ENCODE peak calls at places on chromosomes 13 and 19, in five cellular contexts. D is fibroblast of lung, P is spleen, J is mesenchymal stem cell, U is endodermal cell. F is an unnamed sample.

GRCh38 chr13:66660013-66660804 is 569.9 kb downstream of the PCDH9 start:
- DNase-seq in P (no peak), D (peak; percentile 80), U (no peak), J (peak; percentile 80), F (no peak)

GRCh38 chr19:51076602-51077213 is 6.0 kb downstream of the KLK14 start:
- DNase-seq in P (no peak), U (no peak), D (no peak), J (no peak), F (no peak)

GRCh38 chr13:73984949-73985691 is 149.1 kb downstream of the KLF12 start:
- DNase-seq in D (no peak), P (no peak), U (peak; percentile 56), J (no peak), F (peak; percentile 50)

GRCh38 chr19:900302-901111 is 7.2 kb downstream of the RNU6-9 start:
- DNase-seq in D (no peak), P (no peak), J (no peak), U (peak; percentile 89), F (no peak)

GRCh38 chr13:29494520-29494919 is 101.0 kb downstream of the SLC7A1 start:
- DNase-seq in P (peak; percentile 77), D (no peak), J (no peak), U (no peak), F (peak; percentile 18)

GRCh38 chr13:98557934-98558630 is 18.8 kb downstream of the STK24 start:
- DNase-seq in J (peak; percentile 79), U (no peak), D (peak; percentile 74), P (no peak), F (no peak)

GRCh38 chr13:25847635-25848616 is 203.9 kb downstream of the SHISA2 start:
- DNase-seq in J (no peak), D (peak; percentile 1), U (no peak), P (no peak), F (no peak)

GRCh38 chr19:55590621-55591020 is 8.7 kb downstream of the FIZ1 start:
- DNase-seq in J (peak; percentile 24), P (no peak), U (peak; percentile 68), D (no peak), F (no peak)

GRCh38 chr19:9857920-9858746 is 23.0 kb downstream of the PIN1 start:
- DNase-seq in P (peak; percentile 71), D (no peak), J (no peak), U (no peak), F (no peak)

GRCh38 chr19:23810496-23810895 is 51.8 kb upstream of the ZNF681 start:
- DNase-seq in J (no peak), U (no peak), P (no peak), D (no peak), F (no peak)

GRCh38 chr13:43546260-43546659 is 240.5 kb downstream of the ENOX1 start:
- DNase-seq in U (no peak), J (no peak), P (no peak), D (no peak), F (no peak)

GRCh38 chr19:51480590-51480989 is 2.3 kb downstream of the CEACAM18 start:
- DNase-seq in D (no peak), J (no peak), P (no peak), U (peak; percentile 80), F (no peak)

GRCh38 chr19:6767081-6767356 is 216 bp downstream of the SH2D3A start:
- DNase-seq in D (no peak), P (no peak), J (no peak), U (no peak), F (no peak)

GRCh38 chr13:27329210-27329609 is 58.6 kb downstream of the RASL11A start:
- DNase-seq in D (no peak), U (no peak), P (no peak), J (no peak), F (no peak)

GRCh38 chr13:19587635-19588300 is 26.4 kb upstream of the TPTE2 start:
- DNase-seq in J (peak; percentile 27), D (peak; percentile 36), P (no peak), U (peak; percentile 50), F (no peak)

GRCh38 chr13:19591864-19592263 is 30.5 kb upstream of the TPTE2 start:
- DNase-seq in P (no peak), U (no peak), D (no peak), J (no peak), F (no peak)

GRCh38 chr13:19590423-19590822 is 29.1 kb upstream of the TPTE2 start:
- DNase-seq in P (no peak), J (no peak), U (no peak), D (no peak), F (no peak)

GRCh38 chr13:19589312-19589711 is 28.0 kb upstream of the TPTE2 start:
- DNase-seq in D (no peak), U (no peak), J (no peak), P (no peak), F (no peak)

DNA sequence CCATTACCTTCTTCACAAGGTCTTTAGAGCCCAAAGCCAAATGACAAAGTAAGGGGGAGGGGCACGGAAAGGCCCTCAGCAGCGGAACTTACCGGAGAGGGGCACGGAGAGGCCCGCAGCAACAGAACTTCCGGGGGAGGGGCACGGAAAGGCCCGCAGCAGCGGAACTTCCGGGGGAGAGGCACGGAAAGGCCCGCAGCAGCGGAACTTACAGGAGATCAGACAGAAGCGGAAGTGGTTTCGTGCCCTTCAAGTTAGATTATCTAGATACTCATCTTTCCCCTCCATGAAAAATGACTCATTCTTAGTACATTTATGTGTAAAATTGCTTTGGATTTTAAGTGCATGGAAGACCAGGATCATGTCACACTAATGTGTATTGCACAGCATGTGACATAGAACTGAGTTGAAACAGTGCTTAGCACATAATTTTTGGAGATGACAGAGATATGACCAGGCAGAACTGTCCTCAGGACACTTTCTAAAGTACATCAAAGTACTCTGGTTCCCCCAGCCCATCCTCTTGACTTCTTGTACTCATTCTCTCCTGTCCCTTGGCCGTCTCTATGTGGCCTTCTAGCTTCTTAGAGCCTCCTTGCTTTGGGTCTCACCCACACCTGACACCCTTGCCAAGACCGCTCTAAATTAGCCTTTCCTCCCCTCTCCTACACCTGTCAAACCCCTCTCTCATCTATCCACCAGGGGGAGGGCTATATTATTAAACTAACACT is 25.7 kb upstream of the TPTE2 start:
- DNase-seq in D (peak; percentile 50), J (no peak), P (peak; percentile 90), U (no peak), F (no peak)
- H3K27ac ChIP-seq in D (no peak overlapping the region), J (no peak overlapping the region), P (peak overlapping the region; percentile 44), U (no peak overlapping the region), F (no peak overlapping the region)

DNA sequence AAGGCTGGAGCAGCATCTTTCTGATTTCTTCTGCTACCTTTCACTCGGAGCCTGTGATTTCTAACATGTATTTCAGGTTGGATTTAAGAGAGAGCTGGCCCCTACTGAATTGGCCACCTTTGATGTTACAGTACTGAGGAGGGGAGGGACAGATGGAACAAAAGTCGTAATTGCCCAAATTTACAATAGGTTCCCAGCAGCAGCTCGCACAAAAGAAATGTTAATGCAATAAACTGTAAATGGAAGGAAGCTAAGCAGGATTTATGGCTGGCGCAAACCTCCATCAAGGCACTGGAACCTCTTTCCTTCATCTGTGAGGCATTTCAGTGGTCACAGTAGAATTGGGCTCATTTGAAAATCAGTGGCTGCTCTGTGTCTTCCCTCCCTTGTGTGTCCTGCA is 192.5 kb downstream of the TM9SF2 start:
- DNase-seq in D (no peak), P (no peak), J (no peak), U (no peak), F (no peak)
- H3K4me1 ChIP-seq in D (no peaks in the 10 kb centered on the region), P (no peaks in the 10 kb centered on the region), J (peaks cover 3% of the 10 kb centered on the region), U (peaks cover 16% of the 10 kb centered on the region), F (no peaks in the 10 kb centered on the region)

DNA sequence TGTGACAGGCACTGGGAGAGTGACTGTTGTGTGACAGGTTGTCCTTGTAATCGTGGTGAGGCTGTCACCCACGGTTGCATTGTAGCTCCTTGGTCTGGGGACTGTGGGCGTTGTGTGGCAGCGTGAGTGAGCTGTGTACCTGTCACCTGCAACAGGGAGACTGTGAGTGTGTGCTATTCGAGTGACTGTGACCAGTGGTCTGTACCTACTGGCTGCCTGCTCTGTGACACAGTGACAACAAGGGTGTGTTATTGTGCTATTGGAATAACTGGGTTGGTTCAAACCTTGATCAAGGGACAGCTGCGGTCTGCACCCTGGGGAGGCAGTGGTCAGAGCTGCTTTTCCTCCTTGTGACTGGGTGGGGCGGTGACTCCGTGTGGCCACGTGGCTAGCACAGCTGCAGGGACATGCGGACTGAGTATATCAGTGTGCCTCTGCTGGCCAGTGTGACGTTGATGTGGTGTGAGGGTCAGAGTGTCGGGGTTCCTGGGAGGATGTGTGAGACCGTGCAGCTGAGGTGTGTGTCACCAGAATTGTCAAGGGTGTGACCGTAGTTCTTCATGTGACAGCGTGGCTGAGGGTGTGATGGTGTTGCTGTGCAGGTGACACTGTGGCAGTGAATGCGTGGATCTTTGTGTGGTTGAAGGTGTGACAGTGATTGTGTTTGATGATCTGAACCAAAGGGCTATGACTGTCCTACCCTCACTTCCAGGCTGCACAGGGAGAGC is 10.1 kb upstream of the NFIX start:
- DNase-seq in U (no peak), D (peak; percentile 79), J (peak; percentile 27), P (no peak), F (peak; percentile 58)
- H3K27me3 ChIP-seq in U (peaks cover 78% of the 10 kb centered on the region), D (no peaks in the 10 kb centered on the region), J (peaks cover 68% of the 10 kb centered on the region), P (peaks cover 22% of the 10 kb centered on the region), F (no peaks in the 10 kb centered on the region)

DNA sequence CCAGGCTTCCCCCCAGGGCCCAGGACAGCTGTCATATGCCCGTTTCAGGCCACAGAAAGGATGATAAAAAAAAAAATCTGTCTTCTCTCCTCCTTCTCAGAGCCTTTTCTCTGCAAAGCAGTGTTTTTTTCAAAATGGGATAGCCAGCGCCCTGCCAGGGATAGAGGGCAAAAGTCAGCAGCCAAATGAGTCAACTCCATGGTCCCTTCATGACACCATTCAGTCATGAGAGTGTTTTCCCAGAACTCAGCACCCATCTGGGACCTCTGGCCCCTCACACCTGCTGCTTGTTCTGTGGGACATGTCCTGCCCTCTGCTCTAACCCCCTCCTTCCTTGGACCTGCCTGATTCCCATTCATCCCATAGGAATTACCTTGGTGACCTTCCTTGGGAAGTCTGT is 95.0 kb downstream of the CYSLTR2 start:
- DNase-seq in J (peak; percentile 59), U (no peak), P (no peak), D (no peak), F (no peak)
- H3K27ac ChIP-seq in J (peak overlapping the region; percentile 50), U (no peak overlapping the region), P (no peak overlapping the region), D (no peak overlapping the region), F (no peak overlapping the region)

DNA sequence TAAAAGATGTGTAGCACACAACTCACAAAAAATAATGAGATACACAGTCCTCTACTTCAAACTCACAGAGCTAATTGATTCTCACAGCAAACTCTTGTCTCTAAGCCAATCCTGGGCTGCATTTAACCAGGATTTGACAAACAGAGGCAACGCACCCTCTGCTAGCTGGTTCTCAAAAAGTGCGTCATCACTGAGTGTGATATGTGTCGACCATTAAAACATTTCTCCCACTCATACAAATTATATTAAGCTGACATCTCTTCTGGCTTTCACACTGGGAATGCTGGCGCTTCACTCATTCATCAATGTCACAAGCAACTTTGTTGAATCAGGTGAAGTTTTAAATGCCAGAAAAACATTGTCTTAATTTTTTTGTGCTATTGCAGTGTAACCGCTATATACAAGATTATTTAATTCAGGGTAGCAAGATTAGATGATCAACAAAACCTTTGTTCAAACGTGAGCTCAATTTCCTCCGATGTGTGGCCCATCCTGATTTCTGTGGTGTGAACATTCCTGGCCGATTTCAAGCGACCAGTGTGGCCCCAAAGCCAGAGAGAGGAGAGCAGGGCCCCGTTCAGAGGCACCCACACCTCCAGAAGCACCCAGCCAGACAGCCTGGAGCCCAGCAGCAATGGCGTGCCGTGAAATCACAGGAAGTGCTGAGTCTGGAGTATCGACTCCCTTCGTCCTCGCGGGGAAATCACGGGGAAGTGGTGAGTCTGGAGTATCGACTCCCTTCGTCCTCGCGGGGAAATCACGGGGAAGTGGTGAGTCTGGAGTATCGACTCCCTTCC is 49.4 kb downstream of the RASA3 start:
- DNase-seq in J (no peak), D (peak; percentile 65), U (peak; percentile 42), P (no peak), F (no peak)
- H3K4me1 ChIP-seq in J (peaks cover 32% of the 10 kb centered on the region), D (peaks cover 8% of the 10 kb centered on the region), U (no peaks in the 10 kb centered on the region), P (peaks cover 9% of the 10 kb centered on the region), F (peaks cover 3% of the 10 kb centered on the region)

GRCh38 chr13:24745516-24745860 is 18.5 kb upstream of the RNF17 start:
- DNase-seq in J (no peak), U (no peak), P (no peak), D (no peak), F (no peak)
- H3K27me3 ChIP-seq in J (peaks cover 66% of the 10 kb centered on the region), U (peaks cover 76% of the 10 kb centered on the region), P (peaks cover 57% of the 10 kb centered on the region), D (peaks cover 10% of the 10 kb centered on the region), F (peaks cover 5% of the 10 kb centered on the region)

F was measured in Peyer's patch.